ENCODE peak calls at places on chromosomes 11 and 22, in seven cellular contexts. M, H, Z, Q, F, R and O are unnamed samples.

GRCh38 chr11:11215058-11215815 is 137.8 kb downstream of the CSNK2A3 start:
- DNase-seq in M (no peak), H (no peak), Z (no peak), Q (no peak), F (no peak), R (no peak), O (no peak)

GRCh38 chr22:44996120-44996519 is 13.7 kb downstream of the PHF21B start:
- DNase-seq in M (no peak), H (no peak), Z (no peak), Q (no peak), F (no peak), R (no peak), O (no peak)

GRCh38 chr11:104784684-104785460 is 113.4 kb downstream of the CASP12 start:
- DNase-seq in M (no peak), H (no peak), Z (no peak), Q (no peak), F (no peak), R (no peak), O (no peak)

GRCh38 chr11:77179681-77180080 is 51.6 kb downstream of the MYO7A start:
- DNase-seq in M (no peak), H (no peak), Z (no peak), Q (peak; percentile 43), F (no peak), R (no peak), O (no peak)

GRCh38 chr11:29153078-29153477 is 863.8 kb downstream of the KCNA4 start:
- DNase-seq in M (no peak), H (no peak), Z (no peak), Q (no peak), F (no peak), R (no peak), O (no peak)

GRCh38 chr11:34926101-34926830 is 9.8 kb downstream of the PDHX start:
- DNase-seq in M (no peak), H (no peak), Z (no peak), Q (no peak), F (peak; percentile 38), R (peak; percentile 76), O (no peak)

GRCh38 chr11:36308577-36308976 is 12.5 kb downstream of the PRR5L start:
- DNase-seq in M (no peak), H (no peak), Z (no peak), Q (no peak), F (no peak), R (no peak), O (no peak)

GRCh38 chr11:28874706-28875105 is 766.5 kb downstream of the METTL15 start:
- DNase-seq in M (no peak), H (no peak), Z (no peak), Q (no peak), F (no peak), R (no peak), O (no peak)

GRCh38 chr11:27699242-27699925 is 871 bp downstream of the BDNF start:
- DNase-seq in M (no peak), H (no peak), Z (peak; percentile 55), Q (no peak), F (peak; percentile 11), R (peak; percentile 62), O (no peak)

GRCh38 chr11:68724293-68724692 is 27.0 kb downstream of the TESMIN start:
- DNase-seq in M (no peak), H (no peak), Z (no peak), Q (no peak), F (no peak), R (no peak), O (no peak)

GRCh38 chr22:22721681-22722309 is 77.4 kb downstream of the GGTLC2 start:
- DNase-seq in M (no peak), H (no peak), Z (no peak), Q (peak; percentile 73), F (no peak), R (peak; percentile 70), O (peak; percentile 56)

GRCh38 chr11:116596346-116597260 is 176.2 kb downstream of the BUD13 start:
- DNase-seq in M (no peak), H (no peak), Z (no peak), Q (no peak), F (no peak), R (no peak), O (no peak)

GRCh38 chr11:109590782-109591181 is 168.8 kb downstream of the C11orf87 start:
- DNase-seq in M (no peak), H (no peak), Z (no peak), Q (no peak), F (no peak), R (no peak), O (no peak)

DNA sequence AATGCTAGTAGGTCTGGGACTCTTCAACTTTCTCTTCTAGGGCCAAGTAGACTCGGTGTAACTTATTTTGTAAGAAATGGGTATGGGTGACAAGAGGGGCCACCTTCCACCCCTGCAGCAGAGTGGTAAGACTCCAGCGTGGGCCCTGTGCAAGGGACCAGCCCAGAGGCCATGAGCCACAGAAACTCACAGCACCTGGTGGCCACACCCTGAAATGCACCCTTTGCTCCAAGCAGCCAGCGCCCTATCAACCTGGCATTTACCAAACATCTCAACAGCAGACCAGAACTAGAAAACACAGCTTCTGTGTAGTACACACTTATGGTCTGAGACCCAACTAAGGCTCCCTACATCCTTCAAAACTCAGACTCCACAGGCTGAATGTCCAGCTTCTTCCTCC is 5.7 kb downstream of the CDCA5 start:
- DNase-seq in M (no peak), H (peak; percentile 82), Z (peak; percentile 64), Q (peak; percentile 74), F (peak; percentile 77), R (peak; percentile 28), O (no peak)
- TF ChIP-seq CTCF in M (peak; percentile 62), H (peak; percentile 84), Z (peak; percentile 76), Q (peak; percentile 59), F (peak; percentile 81), R (peak; percentile 59), O (peak; percentile 72)

DNA sequence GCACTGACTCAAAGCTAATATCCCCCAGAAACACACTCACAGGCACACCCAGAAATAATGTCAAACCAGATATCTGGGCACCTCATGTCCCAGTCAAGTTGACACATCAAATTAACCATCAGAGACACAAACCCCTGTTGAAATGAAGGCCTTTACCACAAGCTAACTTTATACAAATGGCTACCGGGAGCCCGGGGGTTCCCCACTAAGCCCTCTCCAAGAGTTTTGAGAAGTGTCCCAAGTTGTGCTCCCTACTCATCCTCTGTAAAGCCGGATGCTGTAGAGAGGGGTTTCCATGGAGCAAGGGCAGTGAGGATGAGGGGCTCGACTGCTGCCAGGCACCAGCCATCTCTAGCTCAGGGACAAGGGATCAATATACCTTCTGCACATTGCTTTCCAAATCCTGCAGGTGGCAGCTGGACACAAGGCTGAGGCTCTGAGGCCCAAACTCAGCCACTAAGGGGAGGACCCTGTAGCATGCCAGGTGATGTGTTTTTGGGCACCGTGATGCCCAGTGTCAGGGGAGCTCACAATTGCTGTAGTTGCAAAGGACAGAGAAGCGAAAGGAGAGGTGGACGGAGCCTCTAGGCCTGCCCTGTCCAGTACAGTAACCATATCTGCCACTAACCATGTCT is 145.7 kb downstream of the TTC17 start:
- DNase-seq in M (peak; percentile 20), H (no peak), Z (peak; percentile 63), Q (no peak), F (peak; percentile 32), R (peak; percentile 30), O (no peak)
- TF ChIP-seq CTCF in M (peak; percentile 65), H (peak; percentile 14), Z (peak; percentile 71), Q (no peak), F (no peak), R (peak; percentile 33), O (peak; percentile 34)

GRCh38 chr11:134207538-134208239 is 16.1 kb downstream of the NCAPD3 start:
- DNase-seq in M (peak; percentile 32), H (peak; percentile 85), Z (peak; percentile 45), Q (peak; percentile 55), F (peak; percentile 66), R (peak; percentile 22), O (no peak)
- TF ChIP-seq CTCF in M (peak; percentile 80), H (peak; percentile 83), Z (peak; percentile 89), Q (peak; percentile 78), F (peak; percentile 81), R (peak; percentile 61), O (peak; percentile 65)

GRCh38 chr11:87423161-87423560 is 385.4 kb downstream of the TMEM135 start:
- DNase-seq in M (no peak), H (no peak), Z (no peak), Q (no peak), F (no peak), R (no peak), O (no peak)

GRCh38 chr11:87425391-87425790 is 387.7 kb downstream of the TMEM135 start:
- DNase-seq in M (no peak), H (no peak), Z (no peak), Q (no peak), F (no peak), R (no peak), O (no peak)

GRCh38 chr11:87422566-87422965 is 384.8 kb downstream of the TMEM135 start:
- DNase-seq in M (no peak), H (no peak), Z (no peak), Q (no peak), F (no peak), R (peak; percentile 44), O (no peak)

GRCh38 chr11:87417951-87418350 is 380.2 kb downstream of the TMEM135 start:
- DNase-seq in M (no peak), H (no peak), Z (no peak), Q (no peak), F (no peak), R (no peak), O (no peak)

GRCh38 chr11:87421422-87421821 is 383.7 kb downstream of the TMEM135 start:
- DNase-seq in M (peak; percentile 35), H (no peak), Z (peak; percentile 72), Q (no peak), F (peak; percentile 53), R (peak; percentile 94), O (peak; percentile 49)
- TF ChIP-seq CTCF in M (peak; percentile 82), H (peak; percentile 83), Z (peak; percentile 86), Q (peak; percentile 83), F (peak; percentile 52), R (peak; percentile 77), O (peak; percentile 65)

GRCh38 chr11:123163621-123164020 is 31.4 kb downstream of the CLMP start:
- DNase-seq in M (no peak), H (no peak), Z (no peak), Q (no peak), F (no peak), R (no peak), O (no peak)
- TF ChIP-seq CTCF in M (no peak), H (no peak), Z (peak; percentile 52), Q (no peak), F (no peak), R (peak; percentile 33), O (no peak)

GRCh38 chr22:35380537-35381423 is at the start of gene HMOX1:
- DNase-seq in M (peak; percentile 58), H (peak; percentile 97), Z (peak; percentile 81), Q (peak; percentile 97), F (peak; percentile 80), R (peak; percentile 94), O (no peak)
- TF ChIP-seq CTCF in M (no peak), H (peak; percentile 32), Z (no peak), Q (peak; percentile 27), F (no peak), R (peak; percentile 17), O (no peak)